ENCODE peak calls at places on chromosomes 4 and X, in five cellular contexts. A is immature natural killer cell; L is ecto neural progenitor cell; E is stimulated activated CD4-positive, alpha-beta T cell treated with anti-CD3 and anti-CD28 coated beads, Interleukin-15, amount 100 ng/mL, for 1 hour; Z is memory B cell. N is an unnamed sample.

GRCh38 chrX:10158279-10158939 is 1.6 kb downstream of the CLCN4 start:
- DNase-seq in A (no peak), L (peak), E (no peak), Z (peak), N (no peak)

GRCh38 chr4:158667651-158668198 is 4.0 kb downstream of the C4orf46 start:
- DNase-seq in A (no peak), L (no peak), E (no peak), Z (peak), N (no peak)

GRCh38 chr4:92175250-92175649 is 128.5 kb upstream of the GRID2 start:
- DNase-seq in A (no peak), L (no peak), E (no peak), Z (no peak), N (no peak)

GRCh38 chrX:110145854-110146253 is 142.9 kb downstream of the TMEM164 start:
- DNase-seq in A (peak), L (no peak), E (no peak), Z (no peak), N (no peak)

GRCh38 chr4:112807999-112808398 is 171.1 kb downstream of the LARP7 start:
- DNase-seq in A (no peak), L (no peak), E (no peak), Z (no peak), N (no peak)

GRCh38 chrX:154051210-154051810 is 31.6 kb upstream of the IRAK1 start:
- DNase-seq in A (peak), L (no peak), E (peak), Z (peak), N (peak)

GRCh38 chr4:181659202-181659601 is 584.0 kb upstream of the TENM3 start:
- DNase-seq in A (no peak), L (no peak), E (no peak), Z (no peak), N (no peak)

GRCh38 chrX:128035318-128035717 is 16.9 kb downstream of the ACTRT1 start:
- DNase-seq in A (no peak), L (no peak), E (no peak), Z (no peak), N (no peak)

GRCh38 chr4:128596115-128596514 is 213.4 kb upstream of the JADE1 start:
- DNase-seq in A (no peak), L (no peak), E (no peak), Z (no peak), N (no peak)

GRCh38 chr4:135838889-135839288 is 1637.3 kb upstream of the PABPC4L start:
- DNase-seq in A (no peak), L (no peak), E (no peak), Z (no peak), N (no peak)

GRCh38 chrX:3712080-3712869 is 1.2 kb downstream of the PRKX start:
- DNase-seq in A (peak), L (peak), E (no peak), Z (no peak), N (no peak)

GRCh38 chr4:102527695-102528094 is 26.5 kb downstream of the NFKB1 start:
- DNase-seq in A (no peak), L (no peak), E (no peak), Z (no peak), N (no peak)

N was measured in GM19239.